ENCODE peak calls at places on chromosomes 13 and 19, in five cellular contexts. I, C, G, Q and O are unnamed samples.

GRCh38 chr13:106349080-106349841 is 186.2 kb downstream of the EFNB2 start:
- DNase-seq in I (no peak), C (peak), G (peak), Q (peak), O (no peak)

GRCh38 chr19:33226550-33227241 is 1.0 kb upstream of the SLC7A10 start:
- DNase-seq in I (no peak), C (no peak), G (peak), Q (peak), O (peak)

GRCh38 chr13:48531416-48532145 is 1.3 kb downstream of the RCBTB2 start:
- DNase-seq in I (peak), C (no peak), G (no peak), Q (no peak), O (no peak)

GRCh38 chr13:114035583-114036501 is 62.0 kb upstream of the C13orf46 start:
- DNase-seq in I (no peak), C (no peak), G (no peak), Q (no peak), O (no peak)

GRCh38 chr13:25068810-25069209 is 27.1 kb upstream of the PABPC3 start:
- DNase-seq in I (no peak), C (no peak), G (no peak), Q (no peak), O (no peak)

GRCh38 chr13:99342723-99343315 is 35.6 kb upstream of the GPR183 start:
- DNase-seq in I (no peak), C (no peak), G (no peak), Q (no peak), O (no peak)

GRCh38 chr19:30428856-30429255 is 56.7 kb downstream of the ZNF536 start:
- DNase-seq in I (no peak), C (no peak), G (no peak), Q (no peak), O (no peak)

GRCh38 chr19:53982056-53982455 is 9.4 kb upstream of the CACNG6 start:
- DNase-seq in I (no peak), C (no peak), G (no peak), Q (peak), O (no peak)

GRCh38 chr19:19943848-19944582 is 43.3 kb downstream of the ZNF93 start:
- DNase-seq in I (no peak), C (no peak), G (no peak), Q (no peak), O (no peak)

GRCh38 chr13:97188207-97188606 is 33.9 kb upstream of the MBNL2 start:
- DNase-seq in I (no peak), C (no peak), G (no peak), Q (no peak), O (no peak)

GRCh38 chr13:46089213-46089612 is 15.6 kb downstream of the CPB2 start:
- DNase-seq in I (no peak), C (no peak), G (no peak), Q (no peak), O (no peak)

GRCh38 chr19:14505488-14506239 is 9.7 kb upstream of the GIPC1 start:
- DNase-seq in I (no peak), C (peak), G (no peak), Q (peak), O (no peak)

GRCh38 chr19:19447536-19448237 is 42.2 kb downstream of the GATAD2A start:
- DNase-seq in I (no peak), C (no peak), G (no peak), Q (no peak), O (no peak)

GRCh38 chr13:111895896-111896821 is 170.8 kb upstream of the SOX1 start:
- DNase-seq in I (no peak), C (no peak), G (no peak), Q (no peak), O (no peak)

DNA sequence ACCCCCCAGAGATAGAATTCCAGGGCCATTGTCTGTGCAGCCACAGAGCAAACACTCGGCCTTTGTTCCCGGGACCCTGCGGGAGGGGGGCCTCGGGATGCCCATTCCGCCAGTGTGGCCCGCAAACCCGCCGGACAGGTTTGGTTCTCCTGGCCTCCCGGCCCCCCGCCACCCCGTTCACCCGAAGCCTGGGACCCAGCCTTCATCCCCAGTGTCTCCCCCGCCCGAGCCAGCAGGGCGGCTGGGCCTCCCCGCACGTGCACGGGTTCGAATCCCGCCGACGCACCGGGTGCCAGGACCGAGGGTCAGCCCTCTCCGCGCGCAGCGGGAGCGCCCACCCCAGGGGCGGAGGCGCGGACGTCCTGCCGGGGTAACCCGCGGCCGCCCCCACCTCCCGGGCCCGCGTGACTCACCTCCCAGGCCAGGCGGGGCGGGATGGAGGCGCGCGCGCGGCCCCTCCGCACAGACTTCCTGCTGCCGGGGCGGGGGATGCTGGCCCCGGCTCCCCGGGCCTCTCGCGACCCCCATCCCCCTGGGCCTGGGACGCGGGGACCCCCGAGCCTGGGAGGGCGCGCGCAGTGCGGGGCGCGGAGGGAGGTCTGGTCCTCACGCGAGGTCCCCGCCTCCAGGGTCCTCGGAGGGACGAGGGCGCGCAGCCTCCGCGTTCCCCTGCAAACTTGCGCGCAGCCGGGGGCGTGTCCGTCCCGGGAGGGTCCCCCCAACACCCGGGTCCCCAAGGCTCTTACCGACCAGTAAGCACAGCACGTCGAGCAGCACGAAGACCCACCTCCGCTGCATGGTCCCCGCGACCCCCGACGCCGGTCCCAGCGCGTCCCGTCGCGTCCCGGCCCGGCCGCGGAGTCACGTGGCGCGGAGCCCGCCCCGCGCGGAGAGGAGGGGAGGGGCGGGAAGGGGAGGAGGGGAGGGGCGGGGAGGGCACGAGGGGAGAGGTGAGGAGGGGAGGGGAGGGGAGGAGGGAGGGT is at the start of gene PLPP2:
- DNase-seq in I (no peak), C (no peak), G (peak), Q (peak), O (no peak)
- TF ChIP-seq YY1 in I (no peak), C (no peak), G (no peak), Q (no peak), O (no peak)

GRCh38 chr19:41449079-41449864 is 6.3 kb downstream of the ERICH4 start:
- DNase-seq in I (no peak), C (peak), G (peak), Q (peak), O (peak)
- H3K9ac ChIP-seq in I (no peak), C (peak), G (no peak), Q (no peak), O (no peak)

GRCh38 chr13:30907167-30907761 is 1.2 kb downstream of the MEDAG start:
- DNase-seq in I (no peak), C (no peak), G (no peak), Q (peak), O (no peak)
- TF ChIP-seq YY1 in I (no peak), C (no peak), G (no peak), Q (no peak), O (no peak)

GRCh38 chr19:52748336-52748950 is 13.6 kb upstream of the ZNF611 start:
- DNase-seq in I (peak), C (no peak), G (no peak), Q (peak), O (no peak)
- H3K9ac ChIP-seq in I (no peak), C (no peak), G (no peak), Q (no peak), O (no peak)

DNA sequence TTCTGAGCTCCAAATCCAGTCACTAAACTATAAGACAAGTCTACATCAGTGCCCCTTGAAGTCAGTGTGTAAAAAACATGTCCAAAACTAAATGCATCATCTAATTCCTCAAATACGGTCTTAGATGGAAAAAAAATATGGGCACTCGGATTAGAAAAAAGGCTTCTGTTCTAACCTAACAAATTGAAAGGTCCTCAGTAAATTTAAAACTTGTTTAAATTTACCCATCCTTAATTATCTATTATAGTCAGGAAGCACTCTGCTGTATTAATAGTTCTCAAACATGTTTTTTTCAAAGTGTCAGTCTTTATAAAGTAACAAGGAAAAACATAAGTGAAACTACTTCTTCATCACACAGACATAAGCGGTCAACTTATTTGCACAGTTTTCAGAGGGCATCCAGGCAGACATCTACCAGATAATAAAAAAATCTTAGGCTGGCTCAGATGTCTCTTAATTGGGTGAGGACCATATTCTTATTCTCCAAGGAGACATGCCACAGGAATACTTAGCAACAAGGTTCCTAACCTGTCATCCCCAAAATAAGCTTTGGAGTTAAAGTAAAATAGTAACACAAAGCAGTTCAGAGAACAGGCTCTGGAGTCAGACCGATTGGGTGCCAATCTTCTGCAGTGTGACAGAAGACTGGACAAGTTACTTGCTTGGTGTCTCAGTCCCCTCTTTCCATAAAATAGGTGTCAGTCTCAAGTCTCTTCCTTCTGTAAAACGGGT is 33.4 kb downstream of the ELF1 start:
- DNase-seq in I (no peak), C (no peak), G (no peak), Q (no peak), O (no peak)
- TF ChIP-seq YY1 in I (no peak), C (no peak), G (no peak), Q (no peak), O (no peak)

DNA sequence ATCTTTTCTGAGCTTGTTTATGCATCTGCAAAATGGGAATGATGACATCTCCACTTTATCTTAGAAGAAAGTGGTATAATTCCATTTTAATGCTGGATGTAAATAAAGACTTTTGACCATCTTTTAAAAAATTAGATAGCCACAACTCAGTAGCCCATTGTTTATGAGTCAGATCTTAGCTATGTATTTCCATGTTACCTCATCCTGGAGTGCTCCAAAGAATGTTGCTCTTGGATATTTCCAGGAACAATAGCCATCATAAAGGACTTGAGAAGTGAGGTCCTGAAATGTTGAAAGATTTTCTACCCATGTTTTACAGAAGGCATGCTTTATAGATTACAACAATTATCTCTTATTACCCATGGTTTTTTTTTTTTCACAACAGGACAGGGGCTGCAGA is 229.3 kb upstream of the EDNRB start:
- DNase-seq in I (no peak), C (no peak), G (no peak), Q (no peak), O (no peak)
- H3K9ac ChIP-seq in I (no peak), C (no peak), G (no peak), Q (no peak), O (no peak)

GRCh38 chr19:998064-998463 is 2.2 kb upstream of the GRIN3B start:
- DNase-seq in I (no peak), C (no peak), G (no peak), Q (no peak), O (no peak)

GRCh38 chr19:995051-995827 is 5.0 kb upstream of the GRIN3B start:
- DNase-seq in I (no peak), C (no peak), G (no peak), Q (no peak), O (no peak)

GRCh38 chr19:993831-994393 is 6.3 kb upstream of the GRIN3B start:
- DNase-seq in I (no peak), C (no peak), G (no peak), Q (no peak), O (no peak)

GRCh38 chr19:994516-994915 is 5.7 kb upstream of the GRIN3B start:
- DNase-seq in I (no peak), C (no peak), G (no peak), Q (no peak), O (no peak)

DNA sequence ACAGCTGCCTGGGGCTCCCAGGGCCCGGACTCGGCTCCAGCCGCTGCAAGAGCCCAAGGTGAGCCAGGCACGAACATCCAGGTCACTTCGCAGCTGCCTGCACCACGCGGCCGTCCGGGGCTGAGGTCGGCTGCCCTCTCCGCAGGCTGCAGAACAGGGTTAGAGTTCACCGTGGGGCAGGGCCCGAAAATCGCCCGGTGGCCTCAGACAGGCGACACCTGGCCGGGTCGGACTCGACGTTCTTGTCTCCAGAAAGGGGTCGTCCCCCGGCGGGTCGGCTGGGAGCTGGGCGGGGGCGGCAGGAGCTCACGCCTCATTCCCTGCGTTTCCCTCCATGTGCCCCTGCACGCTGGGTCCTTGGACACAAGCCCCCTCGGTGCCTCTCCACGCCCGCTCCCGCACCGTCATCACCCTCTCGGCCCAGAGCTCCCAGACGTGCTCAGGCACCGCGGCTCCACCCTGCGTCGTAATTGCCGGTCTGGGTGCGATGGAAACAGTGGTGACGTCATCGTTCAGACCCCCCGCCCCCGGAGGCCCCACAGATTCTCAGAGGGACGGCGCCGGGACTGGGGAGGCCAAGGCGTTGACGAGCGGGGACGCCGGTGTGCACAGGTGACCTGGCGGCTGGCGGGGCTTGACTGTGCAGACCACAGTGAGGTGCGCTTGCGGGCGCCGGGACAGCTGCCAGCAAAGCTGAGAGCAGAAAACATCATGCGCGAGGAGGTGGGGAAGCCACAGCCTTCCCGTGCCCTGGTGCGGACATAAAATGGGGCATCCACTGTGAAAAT is 4.0 kb upstream of the GRIN3B start:
- DNase-seq in I (no peak), C (no peak), G (no peak), Q (peak), O (no peak)
- TF ChIP-seq YY1 in I (no peak), C (no peak), G (no peak), Q (no peak), O (no peak)

DNA sequence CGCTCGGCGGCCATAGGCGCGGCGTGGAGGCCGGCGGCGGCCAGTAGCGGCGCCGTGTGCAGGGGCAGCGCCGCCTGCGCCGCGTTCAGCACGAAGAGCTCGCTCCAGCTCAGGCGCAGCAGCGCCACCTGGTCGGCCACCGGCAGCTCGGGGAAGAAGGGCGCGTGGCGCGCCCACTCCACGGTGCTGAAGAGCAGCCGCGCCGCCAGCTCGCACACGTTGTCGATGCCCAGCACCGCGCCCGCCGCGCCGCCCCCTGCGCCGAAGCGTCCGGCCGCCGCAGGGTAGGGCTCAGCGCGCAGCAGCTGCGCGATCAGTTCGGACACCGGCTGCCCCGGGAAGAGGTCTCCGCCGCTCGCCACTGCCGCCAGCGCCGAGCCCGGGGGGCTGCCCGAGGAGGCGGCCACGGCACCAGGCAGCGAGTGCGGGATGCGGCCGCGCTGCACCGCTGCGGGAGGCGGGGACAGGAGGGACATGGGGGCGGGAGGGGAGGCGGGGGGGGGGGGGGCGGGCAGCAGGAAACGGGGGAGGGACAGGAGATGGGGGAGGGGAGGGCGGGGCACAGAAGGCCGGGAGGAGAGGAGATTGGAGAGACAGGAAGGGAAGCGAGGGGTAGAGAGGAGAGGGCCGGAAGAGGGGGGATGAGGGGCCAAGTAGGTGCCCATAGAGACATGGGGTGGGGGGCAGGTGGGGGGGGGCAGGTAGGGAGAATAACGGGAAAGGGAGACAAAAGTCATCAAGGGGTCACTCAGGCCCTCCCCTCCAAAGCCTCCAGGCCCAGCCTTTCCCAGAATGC is 9.8 kb downstream of the OCEL1 start:
- DNase-seq in I (no peak), C (no peak), G (no peak), Q (peak), O (no peak)
- H3K9ac ChIP-seq in I (peak), C (peak), G (peak), Q (peak), O (peak)